ENCODE peak calls at places on chromosomes 16 and 17, in six cellular contexts. O is psoas muscle, S is AG10803, G is HFFc6, P is ovary, B is GM13977. W is an unnamed sample.
A peak's percentile ranks its signal among the peaks of the same experiment; 100 is the strongest.

GRCh38 chr17:31467502-31468256 is 76.2 kb downstream of the RAB11FIP4 start:
- DNase-seq in O (no peak), G (no peak), S (no peak), P (no peak), B (no peak), W (no peak)

GRCh38 chr16:57862698-57863433 is 60.6 kb upstream of the KIFC3 start:
- DNase-seq in S (no peak), P (no peak), B (no peak), O (no peak), G (no peak), W (peak; percentile 28)

GRCh38 chr17:73308017-73308823 is 3.6 kb downstream of the CDC42EP4 start:
- DNase-seq in S (peak; percentile 75), P (peak; percentile 91), O (peak; percentile 65), B (no peak), G (peak; percentile 92), W (no peak)

GRCh38 chr16:64410306-64410705 is 711.6 kb downstream of the CDH11 start:
- DNase-seq in P (no peak), G (no peak), S (no peak), O (no peak), B (no peak), W (no peak)

GRCh38 chr16:14409563-14409962 is 220.5 kb downstream of the PARN start:
- DNase-seq in S (peak; percentile 97), P (no peak), O (peak; percentile 55), G (peak; percentile 97), B (no peak), W (no peak)

GRCh38 chr16:80778707-80779106 is 25.7 kb downstream of the CDYL2 start:
- DNase-seq in S (no peak), P (no peak), O (no peak), B (no peak), G (no peak), W (no peak)

GRCh38 chr17:81410852-81411251 is 15.6 kb downstream of the BAHCC1 start:
- DNase-seq in G (no peak), B (no peak), P (no peak), O (no peak), S (no peak), W (no peak)

GRCh38 chr16:11157143-11157542 is 98.9 kb downstream of the SOCS1 start:
- DNase-seq in G (no peak), B (no peak), S (no peak), O (no peak), P (no peak), W (no peak)

GRCh38 chr17:67496286-67496685 is 119.2 kb downstream of the PITPNC1 start:
- DNase-seq in O (no peak), P (no peak), S (no peak), B (no peak), G (no peak), W (no peak)

GRCh38 chr16:65308506-65308905 is 186.6 kb upstream of the CDH11 start:
- DNase-seq in P (no peak), B (no peak), G (no peak), O (no peak), S (no peak), W (no peak)

GRCh38 chr16:10827691-10828341 is 9.2 kb upstream of the TVP23A start:
- DNase-seq in S (peak; percentile 91), P (peak; percentile 79), G (peak; percentile 73), O (peak; percentile 71), B (no peak), W (no peak)

GRCh38 chr16:75122609-75123008 is 6.0 kb upstream of the LDHD start:
- DNase-seq in P (no peak), B (no peak), O (no peak), S (no peak), G (no peak), W (no peak)

GRCh38 chr17:63550816-63551639 is 751 bp downstream of the DCAF7 start:
- DNase-seq in O (no peak), S (peak; percentile 7), G (peak; percentile 31), B (peak; percentile 17), P (no peak), W (peak; percentile 46)

GRCh38 chr17:81285179-81285878 is 9.8 kb downstream of the SLC38A10 start:
- DNase-seq in S (peak; percentile 12), O (peak; percentile 81), P (peak; percentile 69), G (no peak), B (peak; percentile 80), W (no peak)

GRCh38 chr16:1057252-1057932 is 15.2 kb upstream of the SSTR5 start:
- DNase-seq in S (no peak), G (no peak), O (no peak), B (peak; percentile 74), P (no peak), W (peak; percentile 72)

GRCh38 chr16:28058839-28059589 is 4.5 kb downstream of the GSG1L start:
- DNase-seq in O (no peak), G (no peak), P (no peak), S (no peak), B (no peak), W (no peak)

GRCh38 chr16:15950167-15950854 is 895 bp downstream of the ABCC1 start:
- DNase-seq in P (peak; percentile 49), B (peak; percentile 73), S (peak; percentile 63), G (peak; percentile 33), O (no peak), W (peak; percentile 21)

GRCh38 chr17:74729866-74730265 is 7.2 kb upstream of the RAB37 start:
- DNase-seq in P (no peak), S (no peak), O (no peak), G (no peak), B (no peak), W (no peak)

GRCh38 chr17:65062168-65062915 is 5.8 kb upstream of the GNA13 start:
- DNase-seq in B (no peak), G (no peak), O (no peak), P (no peak), S (no peak), W (no peak)

GRCh38 chr16:81513204-81514040 is 68.8 kb downstream of the CMIP start:
- DNase-seq in P (peak; percentile 75), O (peak; percentile 76), G (no peak), B (no peak), S (peak; percentile 52), W (no peak)

GRCh38 chr16:49754495-49755290 is 101.2 kb downstream of the ZNF423 start:
- DNase-seq in S (peak; percentile 10), P (no peak), B (no peak), O (peak; percentile 23), G (no peak), W (no peak)

GRCh38 chr17:8922451-8922850 is 43.1 kb downstream of the PIK3R5 start:
- DNase-seq in B (no peak), P (no peak), S (peak; percentile 96), O (no peak), G (peak; percentile 71), W (no peak)

GRCh38 chr17:56597495-56597990 is 4.0 kb downstream of the NOG start:
- DNase-seq in G (no peak), O (no peak), S (no peak), P (no peak), B (no peak), W (peak; percentile 75)

DNA sequence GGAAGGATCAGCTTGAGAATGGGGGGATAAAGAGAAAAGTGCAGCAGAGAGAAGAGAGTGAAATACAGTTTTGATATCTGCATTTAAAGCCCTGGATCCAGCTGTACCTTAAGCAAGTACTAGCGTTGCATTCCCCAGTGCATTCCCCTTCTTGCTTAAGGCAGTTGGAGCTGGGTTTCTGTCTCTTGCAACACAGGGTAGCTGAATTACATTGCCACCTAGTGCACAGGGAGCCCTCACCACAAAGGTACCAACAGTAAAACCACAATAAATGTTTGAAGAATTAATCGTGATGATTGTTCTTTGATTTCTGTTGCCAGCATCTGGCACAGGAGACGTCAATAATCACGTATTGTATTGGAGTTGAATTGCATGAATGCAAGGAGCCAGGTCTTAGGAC is 588.7 kb downstream of the RBFOX1 start:
- DNase-seq in S (no peak), P (no peak), B (no peak), O (no peak), G (no peak), W (no peak)
- TF ChIP-seq CTCF in S (no peak), P (no peak), B (no peak), O (no peak), G (no peak), W (no peak)

GRCh38 chr16:2752035-2752849 is at the start of gene SRRM2:
- DNase-seq in G (peak; percentile 92), B (peak; percentile 97), S (peak; percentile 96), P (peak; percentile 97), O (peak; percentile 95), W (peak; percentile 93)
- TF ChIP-seq CTCF in G (no peak), B (no peak), S (no peak), P (no peak), O (no peak), W (no peak)

GRCh38 chr17:37438141-37438540 is 31.5 kb downstream of the TADA2A start:
- DNase-seq in S (no peak), G (no peak), B (no peak), O (no peak), P (no peak), W (no peak)
- TF ChIP-seq CTCF in S (peak; percentile 7), G (peak; percentile 59), B (peak; percentile 15), O (no peak), P (no peak), W (no peak)

GRCh38 chr16:88884569-88885271 is 18.3 kb upstream of the PABPN1L start:
- DNase-seq in S (no peak), P (no peak), B (no peak), G (no peak), O (no peak), W (no peak)
- TF ChIP-seq CTCF in S (no peak), P (no peak), B (no peak), G (no peak), O (no peak), W (no peak)

GRCh38 chr17:39402890-39403605 is 1.6 kb upstream of the FBXL20 start:
- DNase-seq in P (no peak), B (no peak), O (no peak), G (no peak), S (no peak), W (no peak)

GRCh38 chr17:39406951-39407350 is 5.5 kb upstream of the FBXL20 start:
- DNase-seq in O (no peak), G (no peak), S (no peak), P (no peak), B (no peak), W (no peak)

GRCh38 chr17:39401412-39402278 is at the start of gene FBXL20:
- DNase-seq in O (peak; percentile 95), P (peak; percentile 98), G (peak; percentile 84), S (peak; percentile 86), B (peak; percentile 98), W (peak; percentile 95)

GRCh38 chr17:39402279-39402889 is 958 bp upstream of the FBXL20 start:
- DNase-seq in S (peak; percentile 88), P (peak; percentile 93), G (peak; percentile 89), B (peak; percentile 93), O (peak; percentile 93), W (peak; percentile 92)

DNA sequence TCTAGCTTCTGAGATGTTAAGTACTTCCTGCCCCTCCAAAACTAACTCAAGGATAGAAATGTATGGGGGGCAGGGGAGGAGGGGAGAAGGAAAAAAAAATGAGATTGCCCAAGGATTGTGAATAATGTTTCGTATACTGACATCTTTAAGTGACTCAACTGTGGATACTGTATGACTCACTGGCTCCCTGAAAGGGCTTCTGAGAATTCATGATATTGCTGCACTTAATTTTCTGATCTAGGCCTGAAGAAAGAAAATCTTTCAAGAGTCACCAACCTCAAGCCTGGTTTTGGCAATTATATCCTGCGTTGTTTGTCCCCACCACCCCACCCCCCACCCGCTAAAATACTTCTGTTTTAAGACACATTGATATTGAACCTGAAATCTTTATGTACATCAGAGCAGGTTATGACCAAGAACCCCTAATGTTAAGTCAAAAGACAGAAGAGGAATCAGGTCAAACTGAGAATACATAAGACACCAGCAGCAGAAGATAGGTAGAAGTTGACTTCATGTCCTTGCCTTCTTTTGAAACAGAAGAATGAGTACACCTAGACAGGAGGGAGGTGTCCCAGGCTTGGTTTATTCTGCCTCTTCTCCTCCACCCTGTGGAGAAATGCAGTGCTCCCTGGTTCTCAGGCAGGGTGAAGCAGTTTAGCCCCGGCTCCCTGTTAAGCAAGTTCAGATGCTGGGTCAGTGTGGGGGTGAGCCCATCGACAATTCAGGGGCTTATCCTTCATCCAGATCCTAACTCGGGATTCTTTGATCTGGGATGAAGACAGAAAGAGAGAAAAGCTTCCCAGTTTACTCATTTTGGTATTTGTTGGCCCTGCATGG is 3.3 kb upstream of the FBXL20 start:
- DNase-seq in O (no peak), G (peak; percentile 84), B (no peak), S (peak; percentile 86), P (no peak), W (no peak)
- TF ChIP-seq CTCF in O (no peak), G (no peak), B (no peak), S (no peak), P (no peak), W (no peak)